ENCODE peak calls at places on chromosomes 6 and 20, in seven cellular contexts. N, M, T, G, R, F and V are unnamed samples.
A peak's percentile ranks its signal among the peaks of the same experiment; 100 is the strongest.

GRCh38 chr20:25288291-25289181 is 40.7 kb downstream of the PYGB start:
- DNase-seq in N (no peak), M (no peak), T (no peak), G (no peak), R (no peak), F (no peak), V (no peak)

GRCh38 chr20:62822788-62823651 is 6.2 kb downstream of the COL9A3 start:
- DNase-seq in N (peak; percentile 63), M (no peak), T (no peak), G (peak; percentile 92), R (peak; percentile 99), F (peak; percentile 49), V (no peak)

GRCh38 chr20:63087236-63087871 is 80.6 kb upstream of the BHLHE23 start:
- DNase-seq in N (no peak), M (no peak), T (no peak), G (peak; percentile 3), R (no peak), F (peak; percentile 4), V (no peak)

GRCh38 chr20:17612287-17612974 is 42.6 kb downstream of the DSTN start:
- DNase-seq in N (no peak), M (peak; percentile 31), T (no peak), G (no peak), R (peak; percentile 24), F (peak; percentile 4), V (no peak)

GRCh38 chr6:218153-219018 is 73.9 kb upstream of the DUSP22 start:
- DNase-seq in N (no peak), M (no peak), T (no peak), G (peak; percentile 38), R (no peak), F (no peak), V (no peak)

GRCh38 chr6:26087284-26088115 is at the start of gene HFE:
- DNase-seq in N (peak; percentile 42), M (peak; percentile 22), T (no peak), G (no peak), R (peak; percentile 28), F (peak; percentile 61), V (no peak)

GRCh38 chr20:5364136-5364821 is 47.5 kb upstream of the PROKR2 start:
- DNase-seq in N (peak; percentile 28), M (no peak), T (no peak), G (no peak), R (no peak), F (no peak), V (no peak)

GRCh38 chr6:71224011-71224410 is 64.6 kb upstream of the OGFRL1 start:
- DNase-seq in N (peak; percentile 41), M (no peak), T (no peak), G (no peak), R (no peak), F (no peak), V (no peak)

GRCh38 chr6:149615805-149616204 is 32.7 kb downstream of the KATNA1 start:
- DNase-seq in N (no peak), M (no peak), T (no peak), G (no peak), R (no peak), F (no peak), V (no peak)

GRCh38 chr6:75449625-75450206 is 43.9 kb downstream of the FILIP1 start:
- DNase-seq in N (peak; percentile 3), M (peak; percentile 33), T (no peak), G (no peak), R (no peak), F (no peak), V (no peak)

GRCh38 chr6:167336818-167337217 is 11.9 kb downstream of the TTLL2 start:
- DNase-seq in N (no peak), M (no peak), T (no peak), G (no peak), R (no peak), F (no peak), V (no peak)

GRCh38 chr20:22289442-22289841 is 294.9 kb downstream of the FOXA2 start:
- DNase-seq in N (no peak), M (no peak), T (no peak), G (no peak), R (no peak), F (no peak), V (no peak)

GRCh38 chr6:157486632-157487031 is 105.6 kb downstream of the ZDHHC14 start:
- DNase-seq in N (no peak), M (no peak), T (no peak), G (no peak), R (no peak), F (no peak), V (no peak)

GRCh38 chr20:23231561-23232218 is 118.9 kb upstream of the NXT1 start:
- DNase-seq in N (peak; percentile 46), M (no peak), T (no peak), G (no peak), R (no peak), F (no peak), V (no peak)

GRCh38 chr20:3786126-3786484 is 435 bp downstream of the CENPB start:
- DNase-seq in N (peak; percentile 39), M (no peak), T (no peak), G (peak; percentile 54), R (peak; percentile 79), F (peak; percentile 38), V (no peak)

GRCh38 chr6:41917528-41917927 is 3.4 kb downstream of the MED20 start:
- DNase-seq in N (peak; percentile 94), M (peak; percentile 79), T (no peak), G (no peak), R (no peak), F (no peak), V (no peak)

GRCh38 chr6:19837511-19838441 is 606 bp downstream of the ID4 start:
- DNase-seq in N (no peak), M (peak; percentile 14), T (no peak), G (peak; percentile 70), R (peak; percentile 34), F (peak; percentile 35), V (no peak)

GRCh38 chr6:132253211-132253610 is 148.1 kb downstream of the MOXD1 start:
- DNase-seq in N (no peak), M (no peak), T (no peak), G (no peak), R (no peak), F (no peak), V (no peak)

GRCh38 chr6:157539900-157540752 is 159.1 kb downstream of the ZDHHC14 start:
- DNase-seq in N (no peak), M (no peak), T (no peak), G (no peak), R (peak; percentile 83), F (no peak), V (no peak)

GRCh38 chr6:151475653-151476523 is 17.9 kb upstream of the CCDC170 start:
- DNase-seq in N (peak; percentile 19), M (peak; percentile 60), T (no peak), G (peak; percentile 72), R (peak; percentile 33), F (peak; percentile 55), V (no peak)

GRCh38 chr6:157099912-157100593 is 223.3 kb downstream of the TMEM242 start:
- DNase-seq in N (no peak), M (no peak), T (no peak), G (no peak), R (no peak), F (no peak), V (no peak)

GRCh38 chr6:28771401-28772267 is 152.2 kb downstream of the TRIM27 start:
- DNase-seq in N (no peak), M (no peak), T (no peak), G (peak; percentile 47), R (no peak), F (no peak), V (no peak)

GRCh38 chr6:39339557-39340555 is 17.4 kb upstream of the KCNK16 start:
- DNase-seq in N (no peak), M (no peak), T (no peak), G (peak; percentile 70), R (no peak), F (no peak), V (no peak)

GRCh38 chr6:31473780-31474725 is 23.9 kb upstream of the MICB start:
- DNase-seq in N (peak; percentile 65), M (no peak), T (no peak), G (no peak), R (no peak), F (no peak), V (no peak)

GRCh38 chr6:68339488-68339887 is 295.6 kb upstream of the ADGRB3 start:
- DNase-seq in N (no peak), M (no peak), T (no peak), G (no peak), R (no peak), F (no peak), V (no peak)

GRCh38 chr6:48449002-48449401 is 338.0 kb upstream of the PTCHD4 start:
- DNase-seq in N (peak; percentile 15), M (no peak), T (no peak), G (no peak), R (no peak), F (no peak), V (no peak)

GRCh38 chr20:38727602-38728236 is 3.4 kb downstream of the SLC32A1 start:
- DNase-seq in N (no peak), M (no peak), T (no peak), G (no peak), R (no peak), F (no peak), V (no peak)